ENCODE peak calls at places on chromosomes 3 and 15, in nine cellular contexts. One of them, this sample, is unnamed. For H3K27me3 and H3K36me3, the result is how much of the 10 kb centered on the place peaks cover.

GRCh38 chr3:61589856-61590255 is 28.5 kb downstream of the PTPRG start:
- DNase-seq in fibroblast of lung: peak
- DNase-seq in GM23338: no peak
- DNase-seq in stomach: no peak
- DNase-seq in HCT116: no peak
- DNase-seq in CD8-positive, alpha-beta memory T cell: no peak
- DNase-seq in endodermal cell: no peak
- DNase-seq in keratinocyte: peak
- DNase-seq in neural progenitor cell: no peak
- DNase-seq in this sample: no peak

GRCh38 chr3:55486857-55487375 is at the start of gene WNT5A:
- DNase-seq in fibroblast of lung: peak
- DNase-seq in GM23338: peak
- DNase-seq in stomach: no peak
- DNase-seq in HCT116: no peak
- DNase-seq in CD8-positive, alpha-beta memory T cell: no peak
- DNase-seq in endodermal cell: peak
- DNase-seq in keratinocyte: no peak
- DNase-seq in neural progenitor cell: peak
- DNase-seq in this sample: no peak

GRCh38 chr3:16427309-16427965 is 86.1 kb downstream of the RFTN1 start:
- DNase-seq in fibroblast of lung: peak
- DNase-seq in GM23338: no peak
- DNase-seq in stomach: no peak
- DNase-seq in HCT116: no peak
- DNase-seq in CD8-positive, alpha-beta memory T cell: no peak
- DNase-seq in endodermal cell: no peak
- DNase-seq in keratinocyte: no peak
- DNase-seq in neural progenitor cell: no peak
- DNase-seq in this sample: no peak

GRCh38 chr3:185758912-185759311 is 65.9 kb downstream of the IGF2BP2 start:
- DNase-seq in fibroblast of lung: no peak
- DNase-seq in GM23338: no peak
- DNase-seq in stomach: no peak
- DNase-seq in HCT116: no peak
- DNase-seq in CD8-positive, alpha-beta memory T cell: no peak
- DNase-seq in endodermal cell: no peak
- DNase-seq in keratinocyte: no peak
- DNase-seq in neural progenitor cell: no peak
- DNase-seq in this sample: no peak

GRCh38 chr3:45967724-45968123 is 24.5 kb downstream of the CXCR6 start:
- DNase-seq in fibroblast of lung: no peak
- DNase-seq in GM23338: no peak
- DNase-seq in stomach: peak
- DNase-seq in HCT116: no peak
- DNase-seq in CD8-positive, alpha-beta memory T cell: no peak
- DNase-seq in endodermal cell: no peak
- DNase-seq in keratinocyte: no peak
- DNase-seq in neural progenitor cell: no peak
- DNase-seq in this sample: no peak

GRCh38 chr3:191762323-191762960 is 301.5 kb downstream of the PYDC2 start:
- DNase-seq in fibroblast of lung: peak
- DNase-seq in GM23338: peak
- DNase-seq in stomach: no peak
- DNase-seq in HCT116: no peak
- DNase-seq in CD8-positive, alpha-beta memory T cell: no peak
- DNase-seq in endodermal cell: no peak
- DNase-seq in keratinocyte: no peak
- DNase-seq in neural progenitor cell: peak
- DNase-seq in this sample: peak

GRCh38 chr3:8318002-8318649 is 183.5 kb upstream of the LMCD1 start:
- DNase-seq in fibroblast of lung: peak
- DNase-seq in GM23338: peak
- DNase-seq in stomach: no peak
- DNase-seq in HCT116: no peak
- DNase-seq in CD8-positive, alpha-beta memory T cell: no peak
- DNase-seq in endodermal cell: no peak
- DNase-seq in keratinocyte: no peak
- DNase-seq in neural progenitor cell: no peak
- DNase-seq in this sample: no peak

GRCh38 chr3:30904986-30905385 is 10.5 kb upstream of the GADL1 start:
- DNase-seq in fibroblast of lung: peak
- DNase-seq in GM23338: no peak
- DNase-seq in stomach: no peak
- DNase-seq in HCT116: no peak
- DNase-seq in CD8-positive, alpha-beta memory T cell: no peak
- DNase-seq in endodermal cell: no peak
- DNase-seq in keratinocyte: no peak
- DNase-seq in neural progenitor cell: no peak
- DNase-seq in this sample: no peak

GRCh38 chr3:15820911-15821310 is 23.1 kb upstream of the ANKRD28 start:
- DNase-seq in fibroblast of lung: no peak
- DNase-seq in GM23338: no peak
- DNase-seq in stomach: no peak
- DNase-seq in HCT116: no peak
- DNase-seq in CD8-positive, alpha-beta memory T cell: no peak
- DNase-seq in endodermal cell: no peak
- DNase-seq in keratinocyte: no peak
- DNase-seq in neural progenitor cell: no peak
- DNase-seq in this sample: no peak

GRCh38 chr15:88506628-88507027 is 39.1 kb downstream of the MRPS11 start:
- DNase-seq in fibroblast of lung: no peak
- DNase-seq in GM23338: no peak
- DNase-seq in stomach: no peak
- DNase-seq in HCT116: no peak
- DNase-seq in CD8-positive, alpha-beta memory T cell: no peak
- DNase-seq in endodermal cell: no peak
- DNase-seq in keratinocyte: no peak
- DNase-seq in neural progenitor cell: no peak
- DNase-seq in this sample: no peak

GRCh38 chr15:88511161-88511560 is 35.3 kb downstream of the DET1 start:
- DNase-seq in fibroblast of lung: no peak
- DNase-seq in GM23338: no peak
- DNase-seq in stomach: no peak
- DNase-seq in HCT116: no peak
- DNase-seq in CD8-positive, alpha-beta memory T cell: no peak
- DNase-seq in endodermal cell: no peak
- DNase-seq in keratinocyte: no peak
- DNase-seq in neural progenitor cell: no peak
- DNase-seq in this sample: no peak

GRCh38 chr15:88509964-88510363 is 36.5 kb downstream of the DET1 start:
- DNase-seq in fibroblast of lung: no peak
- DNase-seq in GM23338: no peak
- DNase-seq in stomach: no peak
- DNase-seq in HCT116: no peak
- DNase-seq in CD8-positive, alpha-beta memory T cell: no peak
- DNase-seq in endodermal cell: no peak
- DNase-seq in keratinocyte: no peak
- DNase-seq in neural progenitor cell: no peak
- DNase-seq in this sample: no peak

GRCh38 chr15:88512606-88513005 is 33.9 kb downstream of the DET1 start:
- DNase-seq in fibroblast of lung: peak
- DNase-seq in GM23338: no peak
- DNase-seq in stomach: no peak
- DNase-seq in HCT116: no peak
- DNase-seq in CD8-positive, alpha-beta memory T cell: no peak
- DNase-seq in endodermal cell: no peak
- DNase-seq in keratinocyte: no peak
- DNase-seq in neural progenitor cell: no peak
- DNase-seq in this sample: no peak

GRCh38 chr15:88509321-88509720 is 37.2 kb downstream of the DET1 start:
- DNase-seq in fibroblast of lung: no peak
- DNase-seq in GM23338: no peak
- DNase-seq in stomach: no peak
- DNase-seq in HCT116: no peak
- DNase-seq in CD8-positive, alpha-beta memory T cell: no peak
- DNase-seq in endodermal cell: no peak
- DNase-seq in keratinocyte: no peak
- DNase-seq in neural progenitor cell: no peak
- DNase-seq in this sample: no peak
- H3K27me3 ChIP-seq in fibroblast of lung: under half
- H3K27me3 ChIP-seq in GM23338: under half
- H3K27me3 ChIP-seq in stomach: under half
- H3K27me3 ChIP-seq in HCT116: under half
- H3K27me3 ChIP-seq in CD8-positive, alpha-beta memory T cell: under half
- H3K27me3 ChIP-seq in endodermal cell: half or more
- H3K27me3 ChIP-seq in keratinocyte: under half
- H3K27me3 ChIP-seq in neural progenitor cell: under half
- H3K27me3 ChIP-seq in this sample: under half

DNA sequence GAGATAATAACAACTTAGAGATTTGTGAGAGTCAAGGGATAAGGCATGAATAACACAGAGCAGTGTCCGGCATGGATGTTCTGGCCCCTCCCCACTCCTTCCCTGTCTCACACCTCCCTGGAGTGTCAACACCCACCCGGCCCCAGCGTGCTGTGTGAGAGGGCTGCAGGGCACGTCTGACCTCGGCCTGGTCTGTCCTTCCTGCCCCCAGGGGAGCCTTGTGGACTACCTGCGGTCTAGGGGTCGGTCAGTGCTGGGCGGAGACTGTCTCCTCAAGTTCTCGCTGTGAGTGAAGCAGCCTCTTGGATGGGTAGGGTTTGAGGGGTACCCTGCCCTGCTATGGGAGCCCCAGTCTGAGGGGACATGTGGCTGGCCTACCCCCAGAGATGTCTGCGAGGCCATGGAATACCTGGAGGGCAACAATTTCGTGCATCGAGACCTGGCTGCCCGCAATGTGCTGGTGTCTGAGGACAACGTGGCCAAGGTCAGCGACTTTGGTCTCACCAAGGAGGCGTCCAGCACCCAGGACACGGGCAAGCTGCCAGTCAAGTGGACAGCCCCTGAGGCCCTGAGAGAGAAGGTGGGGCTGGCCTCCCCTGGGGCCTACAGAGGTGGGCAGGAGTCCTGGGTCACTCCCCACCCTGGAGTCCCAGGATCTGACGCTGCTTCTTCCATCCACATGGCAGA is 11.2 kb upstream of the LMAN1L start:
- DNase-seq in fibroblast of lung: no peak
- DNase-seq in GM23338: no peak
- DNase-seq in stomach: no peak
- DNase-seq in HCT116: no peak
- DNase-seq in CD8-positive, alpha-beta memory T cell: no peak
- DNase-seq in endodermal cell: no peak
- DNase-seq in keratinocyte: no peak
- DNase-seq in neural progenitor cell: no peak
- DNase-seq in this sample: no peak
- H3K36me3 ChIP-seq in fibroblast of lung: under half
- H3K36me3 ChIP-seq in GM23338: under half
- H3K36me3 ChIP-seq in stomach: half or more
- H3K36me3 ChIP-seq in HCT116: under half
- H3K36me3 ChIP-seq in CD8-positive, alpha-beta memory T cell: half or more
- H3K36me3 ChIP-seq in endodermal cell: under half
- H3K36me3 ChIP-seq in keratinocyte: under half
- H3K36me3 ChIP-seq in neural progenitor cell: under half
- H3K36me3 ChIP-seq in this sample: under half

DNA sequence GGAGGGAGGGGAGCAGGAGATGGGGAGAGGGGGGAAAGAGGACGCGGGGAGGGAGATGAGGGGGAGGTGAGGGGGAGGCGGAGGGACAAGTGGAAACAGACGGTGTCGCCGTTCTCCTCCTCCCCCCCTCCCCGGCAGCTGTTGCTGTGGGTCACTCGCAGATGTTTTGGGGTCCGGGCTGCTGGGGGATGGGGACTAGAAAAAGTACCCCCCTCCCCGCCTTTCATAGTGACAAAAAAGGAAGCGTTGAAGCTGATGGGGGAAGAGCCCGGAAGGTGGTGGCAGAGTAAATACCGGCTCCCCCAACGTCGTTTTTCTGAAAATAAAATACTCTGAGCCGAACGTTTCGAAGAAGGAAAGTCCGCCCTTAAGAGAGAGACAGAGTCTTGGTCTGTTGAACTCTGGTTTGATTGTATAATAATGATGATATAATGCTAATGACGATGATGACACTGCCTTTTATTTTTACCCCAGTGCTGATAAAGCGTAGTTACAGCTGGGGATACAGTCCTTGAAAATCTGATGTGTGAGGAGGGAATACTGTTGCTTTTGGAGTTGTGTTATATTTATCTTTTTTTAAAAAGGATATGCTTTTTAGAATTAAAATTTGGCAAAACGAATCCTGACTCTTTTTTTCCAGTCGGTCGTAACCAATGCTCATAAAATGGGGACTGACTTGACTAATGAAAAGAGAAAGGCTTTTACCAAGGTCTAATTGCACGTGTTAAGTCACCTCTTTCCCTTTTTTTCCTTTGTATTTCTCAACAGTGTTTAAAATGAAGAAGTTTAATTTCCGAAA is 997 bp downstream of the STXBP5L start:
- DNase-seq in fibroblast of lung: no peak
- DNase-seq in GM23338: no peak
- DNase-seq in stomach: no peak
- DNase-seq in HCT116: no peak
- DNase-seq in CD8-positive, alpha-beta memory T cell: no peak
- DNase-seq in endodermal cell: no peak
- DNase-seq in keratinocyte: no peak
- DNase-seq in neural progenitor cell: no peak
- DNase-seq in this sample: no peak
- H3K27me3 ChIP-seq in fibroblast of lung: under half
- H3K27me3 ChIP-seq in GM23338: under half
- H3K27me3 ChIP-seq in stomach: under half
- H3K27me3 ChIP-seq in HCT116: under half
- H3K27me3 ChIP-seq in CD8-positive, alpha-beta memory T cell: under half
- H3K27me3 ChIP-seq in endodermal cell: under half
- H3K27me3 ChIP-seq in keratinocyte: under half
- H3K27me3 ChIP-seq in neural progenitor cell: under half
- H3K27me3 ChIP-seq in this sample: under half

GRCh38 chr3:177055557-177056290 is 141.6 kb downstream of the TBL1XR1 start:
- DNase-seq in fibroblast of lung: no peak
- DNase-seq in GM23338: no peak
- DNase-seq in stomach: no peak
- DNase-seq in HCT116: no peak
- DNase-seq in CD8-positive, alpha-beta memory T cell: no peak
- DNase-seq in endodermal cell: no peak
- DNase-seq in keratinocyte: no peak
- DNase-seq in neural progenitor cell: no peak
- DNase-seq in this sample: no peak

GRCh38 chr3:177056927-177057326 is 140.4 kb downstream of the TBL1XR1 start:
- DNase-seq in fibroblast of lung: no peak
- DNase-seq in GM23338: no peak
- DNase-seq in stomach: no peak
- DNase-seq in HCT116: no peak
- DNase-seq in CD8-positive, alpha-beta memory T cell: no peak
- DNase-seq in endodermal cell: no peak
- DNase-seq in keratinocyte: no peak
- DNase-seq in neural progenitor cell: no peak
- DNase-seq in this sample: no peak

GRCh38 chr3:177050466-177051237 is 146.6 kb downstream of the TBL1XR1 start:
- DNase-seq in fibroblast of lung: peak
- DNase-seq in GM23338: peak
- DNase-seq in stomach: no peak
- DNase-seq in HCT116: peak
- DNase-seq in CD8-positive, alpha-beta memory T cell: no peak
- DNase-seq in endodermal cell: no peak
- DNase-seq in keratinocyte: no peak
- DNase-seq in neural progenitor cell: peak
- DNase-seq in this sample: no peak

GRCh38 chr3:177051419-177051818 is 145.9 kb downstream of the TBL1XR1 start:
- DNase-seq in fibroblast of lung: no peak
- DNase-seq in GM23338: no peak
- DNase-seq in stomach: no peak
- DNase-seq in HCT116: no peak
- DNase-seq in CD8-positive, alpha-beta memory T cell: no peak
- DNase-seq in endodermal cell: no peak
- DNase-seq in keratinocyte: no peak
- DNase-seq in neural progenitor cell: no peak
- DNase-seq in this sample: no peak

GRCh38 chr3:177053107-177053506 is 144.2 kb downstream of the TBL1XR1 start:
- DNase-seq in fibroblast of lung: no peak
- DNase-seq in GM23338: no peak
- DNase-seq in stomach: no peak
- DNase-seq in HCT116: no peak
- DNase-seq in CD8-positive, alpha-beta memory T cell: no peak
- DNase-seq in endodermal cell: no peak
- DNase-seq in keratinocyte: no peak
- DNase-seq in neural progenitor cell: no peak
- DNase-seq in this sample: no peak
- H3K36me3 ChIP-seq in fibroblast of lung: under half
- H3K36me3 ChIP-seq in GM23338: under half
- H3K36me3 ChIP-seq in stomach: under half
- H3K36me3 ChIP-seq in HCT116: under half
- H3K36me3 ChIP-seq in CD8-positive, alpha-beta memory T cell: under half
- H3K36me3 ChIP-seq in endodermal cell: half or more
- H3K36me3 ChIP-seq in keratinocyte: under half
- H3K36me3 ChIP-seq in neural progenitor cell: under half
- H3K36me3 ChIP-seq in this sample: under half

This sample was measured in iPS DF 6.9.